ENCODE peak calls at places on chromosome 7, in six cellular contexts. X, N, M, V, Q and R are unnamed samples.

GRCh38 chr7:152735443-152736004 is 24.0 kb upstream of the ACTR3B start:
- DNase-seq in Q (no peak), N (no peak), V (no peak), M (peak; percentile 2), X (no peak), R (no peak)

GRCh38 chr7:155814569-155815276 is 2.5 kb upstream of the SHH start:
- DNase-seq in M (no peak), X (no peak), N (no peak), V (no peak), Q (no peak), R (no peak)

GRCh38 chr7:38105874-38106483 is 72.1 kb upstream of the STARD3NL start:
- DNase-seq in M (peak; percentile 88), N (no peak), X (peak; percentile 20), Q (no peak), V (peak; percentile 19), R (no peak)

GRCh38 chr7:152709307-152710133 is 33.6 kb upstream of the XRCC2 start:
- DNase-seq in V (peak; percentile 81), M (no peak), Q (no peak), N (no peak), X (no peak), R (no peak)

GRCh38 chr7:44175730-44176129 is 13.5 kb downstream of the GCK start:
- DNase-seq in X (no peak), V (no peak), Q (no peak), M (no peak), N (no peak), R (no peak)

GRCh38 chr7:81515009-81515408 is 254.8 kb downstream of the HGF start:
- DNase-seq in M (no peak), V (no peak), X (no peak), N (no peak), Q (no peak), R (peak; percentile 31)

GRCh38 chr7:1329261-1329660 is 96.6 kb downstream of the UNCX start:
- DNase-seq in V (no peak), X (no peak), M (no peak), Q (no peak), N (no peak), R (no peak)

GRCh38 chr7:135335628-135336139 is 102.0 kb downstream of the STRA8 start:
- DNase-seq in M (peak; percentile 32), X (peak; percentile 87), Q (peak; percentile 51), N (peak; percentile 51), V (peak; percentile 66), R (no peak)

GRCh38 chr7:95723583-95724180 is 48.7 kb upstream of the DYNC1I1 start:
- DNase-seq in X (peak; percentile 50), M (peak; percentile 49), N (peak; percentile 25), V (peak; percentile 51), Q (no peak), R (peak; percentile 4)

GRCh38 chr7:108016841-108017775 is 14.1 kb upstream of the LAMB1 start:
- DNase-seq in V (peak; percentile 28), X (no peak), Q (no peak), N (peak; percentile 32), M (peak; percentile 56), R (no peak)

GRCh38 chr7:112510032-112510742 is 29.4 kb downstream of the LSMEM1 start:
- DNase-seq in Q (peak; percentile 25), V (no peak), M (peak; percentile 62), N (no peak), X (no peak), R (peak; percentile 46)

GRCh38 chr7:2673934-2674333 is 14.1 kb upstream of the AMZ1 start:
- DNase-seq in V (no peak), X (no peak), Q (no peak), M (no peak), N (no peak), R (no peak)

GRCh38 chr7:103636153-103636552 is 190.1 kb upstream of the SLC26A5 start:
- DNase-seq in X (no peak), V (no peak), N (no peak), Q (no peak), M (no peak), R (no peak)

GRCh38 chr7:15015545-15016314 is 113.2 kb upstream of the DGKB start:
- DNase-seq in X (peak; percentile 75), M (peak; percentile 79), Q (peak; percentile 23), N (no peak), V (peak; percentile 87), R (no peak)

GRCh38 chr7:151459726-151460473 is 20.0 kb upstream of the CRYGN start:
- DNase-seq in V (peak; percentile 57), M (peak; percentile 92), Q (peak; percentile 74), X (peak; percentile 81), N (peak; percentile 80), R (peak; percentile 91)

GRCh38 chr7:48285365-48285764 is 114.1 kb downstream of the ABCA13 start:
- DNase-seq in N (no peak), V (no peak), M (peak; percentile 16), Q (no peak), X (no peak), R (peak; percentile 13)

GRCh38 chr7:17640730-17641377 is 299.4 kb downstream of the SNX13 start:
- DNase-seq in N (peak; percentile 73), X (peak; percentile 40), M (peak; percentile 59), V (peak; percentile 46), Q (no peak), R (no peak)

GRCh38 chr7:106358103-106358663 is 73.4 kb upstream of the NAMPT start:
- DNase-seq in Q (no peak), X (no peak), N (no peak), V (no peak), M (peak; percentile 59), R (no peak)

GRCh38 chr7:150382123-150382843 is 3.2 kb downstream of the ZNF775 start:
- DNase-seq in Q (no peak), M (no peak), N (no peak), V (no peak), X (no peak), R (no peak)

GRCh38 chr7:66553001-66553400 is 75.7 kb upstream of the KCTD7 start:
- DNase-seq in V (no peak), M (no peak), N (no peak), Q (no peak), X (no peak), R (no peak)

GRCh38 chr7:106947244-106947728 is 82.2 kb downstream of the PIK3CG start:
- DNase-seq in M (peak; percentile 86), V (peak; percentile 68), N (peak; percentile 77), X (peak; percentile 30), Q (peak; percentile 38), R (peak; percentile 38)

GRCh38 chr7:37942934-37943610 is 22.6 kb downstream of the EPDR1 start:
- DNase-seq in M (no peak), N (peak; percentile 55), X (peak; percentile 96), V (no peak), Q (peak; percentile 43), R (no peak)

GRCh38 chr7:29937132-29937531 is 52.5 kb downstream of the SCRN1 start:
- DNase-seq in X (no peak), Q (no peak), N (no peak), M (no peak), V (no peak), R (no peak)

GRCh38 chr7:37018954-37019353 is 294.7 kb upstream of the AOAH start:
- DNase-seq in N (no peak), M (no peak), V (no peak), X (no peak), Q (no peak), R (no peak)

GRCh38 chr7:44581426-44581906 is 565 bp downstream of the TMED4 start:
- DNase-seq in N (no peak), Q (peak; percentile 41), M (peak; percentile 21), X (peak; percentile 36), V (no peak), R (no peak)

GRCh38 chr7:135682191-135682590 is 19.9 kb downstream of the STMP1 start:
- DNase-seq in N (no peak), Q (no peak), X (no peak), M (no peak), V (no peak), R (no peak)

GRCh38 chr7:138978541-138979184 is 2.5 kb downstream of the KIAA1549 start:
- DNase-seq in Q (no peak), M (no peak), X (no peak), V (no peak), N (no peak), R (no peak)
- H3K4me3 ChIP-seq in Q (no peak overlapping the region), M (no peak overlapping the region), X (no peak overlapping the region), V (no peak overlapping the region), N (no peak overlapping the region), R (no peak overlapping the region)

DNA sequence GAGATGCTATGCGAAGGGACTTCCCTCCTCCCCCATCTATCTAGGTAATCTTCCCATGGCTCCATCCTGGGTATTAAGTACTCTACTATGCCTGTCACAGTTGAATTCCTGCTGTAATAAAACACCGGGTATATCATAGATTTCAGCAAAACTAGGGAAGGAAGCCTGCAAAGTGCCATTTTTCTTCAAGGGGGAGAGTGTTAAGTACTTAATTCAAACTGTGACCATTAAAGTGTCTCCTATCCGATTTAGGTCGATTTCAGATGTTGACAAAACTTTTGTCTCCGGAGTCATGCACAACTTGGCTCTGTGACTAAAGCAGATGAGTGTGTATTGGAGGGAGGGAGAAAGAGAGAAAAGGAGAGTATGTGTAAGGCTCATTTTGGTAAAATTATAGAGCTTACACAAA is 4.6 kb downstream of the HOXA4 start:
- DNase-seq in M (no peak), V (no peak), N (no peak), X (no peak), Q (no peak), R (no peak)
- H3K27me3 ChIP-seq in M (no peaks in the 10 kb centered on the region), V (peaks cover 32% of the 10 kb centered on the region), N (peaks cover 41% of the 10 kb centered on the region), X (no peaks in the 10 kb centered on the region), Q (no peaks in the 10 kb centered on the region), R (no peaks in the 10 kb centered on the region)

GRCh38 chr7:6159524-6160011 is 112.9 kb downstream of the CYTH3 start:
- DNase-seq in V (no peak), M (no peak), N (no peak), Q (no peak), X (no peak), R (no peak)
- H3K36me3 ChIP-seq in V (peaks cover 19% of the 10 kb centered on the region), M (peaks cover 67% of the 10 kb centered on the region), N (peaks cover 3% of the 10 kb centered on the region), Q (peaks cover 32% of the 10 kb centered on the region), X (no peaks in the 10 kb centered on the region), R (peaks cover 26% of the 10 kb centered on the region)

DNA sequence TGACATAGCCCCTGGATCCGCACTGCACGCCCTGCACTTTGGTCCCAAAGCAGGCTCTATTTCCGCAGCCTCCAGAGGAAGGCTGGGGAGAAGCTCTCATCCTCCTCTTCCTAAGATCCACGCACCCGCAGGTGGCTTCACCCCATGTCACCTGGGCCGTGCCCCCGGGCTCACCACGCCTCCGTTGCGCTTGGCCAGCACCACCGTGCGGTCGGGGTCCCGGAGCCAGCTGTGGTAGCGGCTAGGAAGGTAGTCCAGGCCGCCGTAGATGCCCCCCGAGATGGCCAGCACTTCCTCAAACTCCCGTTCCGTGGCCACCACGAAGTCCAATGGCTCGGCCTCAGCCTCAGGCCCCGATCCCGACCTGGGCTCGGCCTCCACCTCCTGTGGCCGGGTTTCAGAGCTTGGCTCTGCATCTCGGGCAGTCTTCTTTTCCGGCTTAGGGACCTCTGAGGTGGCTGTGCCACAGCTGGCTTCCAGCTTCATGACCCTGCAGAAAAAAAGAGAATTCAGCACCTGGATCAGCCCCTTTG is 5.7 kb downstream of the NAT16 start:
- DNase-seq in N (no peak), V (no peak), X (no peak), M (no peak), Q (no peak), R (no peak)
- H3K4me3 ChIP-seq in N (no peak overlapping the region), V (peak overlapping the region; percentile 63), X (no peak overlapping the region), M (no peak overlapping the region), Q (no peak overlapping the region), R (no peak overlapping the region)